ENCODE peak calls at places on chromosomes 3 and 15, in nine cellular contexts. P is nephron progenitor cell, D is tibial nerve, B is left ventricle myocardium inferior, X is astrocyte of the spinal cord, C is WTC11, H is brain microvascular endothelial cell, W is H9, F is prostate gland. J is an unnamed sample.

GRCh38 chr15:75346796-75347221 is at the start of gene NEIL1:
- DNase-seq in P (no peak), D (no peak), B (no peak), X (no peak), C (no peak), H (no peak), W (peak), F (no peak), J (no peak)

GRCh38 chr15:32873292-32874114 is 155.7 kb downstream of the GREM1 start:
- DNase-seq in P (no peak), D (no peak), B (no peak), X (no peak), C (no peak), H (no peak), W (no peak), F (no peak), J (no peak)

GRCh38 chr3:125002834-125003368 is 52.9 kb downstream of the HEG1 start:
- DNase-seq in P (no peak), D (no peak), B (no peak), X (no peak), C (no peak), H (no peak), W (no peak), F (no peak), J (no peak)

GRCh38 chr3:52529376-52530333 is 4.0 kb downstream of the NT5DC2 start:
- DNase-seq in P (no peak), D (no peak), B (peak), X (peak), C (no peak), H (no peak), W (no peak), F (no peak), J (no peak)

GRCh38 chr15:81411056-81411455 is 37.0 kb upstream of the TMC3 start:
- DNase-seq in P (no peak), D (no peak), B (no peak), X (no peak), C (peak), H (no peak), W (peak), F (no peak), J (no peak)

GRCh38 chr15:65183847-65184159 is 1.3 kb downstream of the CLPX start:
- DNase-seq in P (no peak), D (no peak), B (no peak), X (no peak), C (no peak), H (no peak), W (no peak), F (no peak), J (no peak)

GRCh38 chr15:101288905-101289513 is 6.0 kb downstream of the SNRPA1 start:
- DNase-seq in P (no peak), D (no peak), B (no peak), X (no peak), C (no peak), H (peak), W (no peak), F (no peak), J (peak)

GRCh38 chr3:114624047-114624445 is 330.2 kb downstream of the TIGIT start:
- DNase-seq in P (no peak), D (peak), B (peak), X (peak), C (no peak), H (peak), W (no peak), F (no peak), J (no peak)

GRCh38 chr15:76147906-76148553 is 88.2 kb downstream of the TMEM266 start:
- DNase-seq in P (peak), D (peak), B (no peak), X (peak), C (peak), H (no peak), W (peak), F (peak), J (no peak)

GRCh38 chr3:117788086-117788485 is 1078.5 kb downstream of the TUSC7 start:
- DNase-seq in P (no peak), D (no peak), B (no peak), X (peak), C (no peak), H (peak), W (no peak), F (no peak), J (peak)

GRCh38 chr3:11434017-11434526 is 161.9 kb downstream of the ATG7 start:
- DNase-seq in P (no peak), D (peak), B (peak), X (peak), C (no peak), H (peak), W (no peak), F (no peak), J (peak)

GRCh38 chr3:32501785-32502088 is 915 bp downstream of the CMTM6 start:
- DNase-seq in P (no peak), D (no peak), B (no peak), X (no peak), C (no peak), H (no peak), W (no peak), F (no peak), J (no peak)

GRCh38 chr15:86373147-86373546 is 293.5 kb downstream of the AGBL1 start:
- DNase-seq in P (no peak), D (no peak), B (no peak), X (no peak), C (no peak), H (no peak), W (no peak), F (peak), J (no peak)

GRCh38 chr15:39265261-39265660 is 315.6 kb upstream of the THBS1 start:
- DNase-seq in P (no peak), D (no peak), B (no peak), X (no peak), C (no peak), H (no peak), W (no peak), F (no peak), J (no peak)

GRCh38 chr3:197297020-197297419 is 1.4 kb downstream of the DLG1 start:
- DNase-seq in P (no peak), D (no peak), B (no peak), X (no peak), C (no peak), H (no peak), W (no peak), F (peak), J (no peak)

GRCh38 chr3:119084371-119085069 is 49.9 kb upstream of the IGSF11 start:
- DNase-seq in P (no peak), D (no peak), B (no peak), X (no peak), C (no peak), H (no peak), W (no peak), F (no peak), J (no peak)

GRCh38 chr15:51696566-51696965 is 15.3 kb downstream of the SCG3 start:
- DNase-seq in P (no peak), D (no peak), B (no peak), X (no peak), C (no peak), H (no peak), W (no peak), F (no peak), J (no peak)

GRCh38 chr15:28184166-28184565 is 85.1 kb upstream of the OCA2 start:
- DNase-seq in P (no peak), D (no peak), B (no peak), X (peak), C (no peak), H (no peak), W (no peak), F (no peak), J (no peak)

GRCh38 chr15:84992157-84992940 is 10.7 kb downstream of the PDE8A start:
- DNase-seq in P (no peak), D (no peak), B (no peak), X (peak), C (no peak), H (peak), W (no peak), F (no peak), J (peak)

DNA sequence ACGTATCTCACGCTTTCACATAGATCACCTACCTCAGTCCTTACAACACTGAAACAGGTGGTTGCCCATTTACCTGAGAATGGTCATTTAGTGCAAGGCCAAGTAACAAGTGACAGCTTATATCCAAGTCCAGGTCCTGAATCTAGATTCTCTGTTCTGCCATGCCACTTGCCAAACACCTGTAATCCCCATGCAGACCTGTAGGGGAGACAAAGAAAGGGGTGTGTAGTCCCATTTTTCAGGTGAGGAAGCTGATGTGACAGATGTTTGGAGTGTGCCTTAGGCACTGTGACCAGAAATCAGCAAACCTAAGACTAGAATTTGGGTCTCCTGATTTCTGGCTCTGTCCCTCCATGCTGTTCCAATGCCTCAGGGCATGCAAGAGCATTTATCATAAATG is 12.7 kb downstream of the ZNF35 start:
- DNase-seq in P (no peak), D (no peak), B (no peak), X (no peak), C (no peak), H (no peak), W (no peak), F (no peak), J (no peak)
- TF ChIP-seq CTCF in P (no peak), D (no peak), B (no peak), X (peak), C (peak), H (peak), W (peak), F (no peak), J (no peak)

GRCh38 chr3:160950954-160951353 is 154.2 kb downstream of the B3GALNT1 start:
- DNase-seq in P (no peak), D (no peak), B (no peak), X (no peak), C (no peak), H (no peak), W (no peak), F (no peak), J (no peak)

GRCh38 chr3:160953681-160954080 is 151.5 kb downstream of the B3GALNT1 start:
- DNase-seq in P (no peak), D (no peak), B (no peak), X (peak), C (no peak), H (no peak), W (no peak), F (no peak), J (no peak)

GRCh38 chr3:160951677-160952487 is 153.3 kb downstream of the B3GALNT1 start:
- DNase-seq in P (no peak), D (no peak), B (no peak), X (no peak), C (no peak), H (no peak), W (no peak), F (no peak), J (no peak)

GRCh38 chr3:160956785-160957184 is 148.4 kb downstream of the B3GALNT1 start:
- DNase-seq in P (no peak), D (no peak), B (no peak), X (peak), C (no peak), H (peak), W (no peak), F (no peak), J (no peak)
- TF ChIP-seq CTCF in P (no peak), D (no peak), B (peak), X (peak), C (no peak), H (peak), W (peak), F (no peak), J (peak)

GRCh38 chr15:73782339-73782979 is 29.3 kb upstream of the INSYN1 start:
- DNase-seq in P (no peak), D (no peak), B (no peak), X (no peak), C (no peak), H (no peak), W (no peak), F (no peak), J (no peak)

GRCh38 chr15:73786518-73786917 is 33.4 kb upstream of the INSYN1 start:
- DNase-seq in P (no peak), D (no peak), B (peak), X (no peak), C (peak), H (no peak), W (peak), F (no peak), J (no peak)

GRCh38 chr15:73777741-73778140 is 24.6 kb upstream of the INSYN1 start:
- DNase-seq in P (no peak), D (no peak), B (no peak), X (no peak), C (no peak), H (no peak), W (no peak), F (peak), J (no peak)

GRCh38 chr15:73784299-73784698 is 31.1 kb upstream of the INSYN1 start:
- DNase-seq in P (no peak), D (no peak), B (no peak), X (no peak), C (no peak), H (no peak), W (no peak), F (no peak), J (no peak)

GRCh38 chr15:73781038-73781925 is 28.1 kb upstream of the INSYN1 start:
- DNase-seq in P (no peak), D (no peak), B (no peak), X (no peak), C (no peak), H (peak), W (peak), F (no peak), J (no peak)
- TF ChIP-seq CTCF in P (no peak), D (no peak), B (peak), X (peak), C (peak), H (peak), W (peak), F (no peak), J (peak)

DNA sequence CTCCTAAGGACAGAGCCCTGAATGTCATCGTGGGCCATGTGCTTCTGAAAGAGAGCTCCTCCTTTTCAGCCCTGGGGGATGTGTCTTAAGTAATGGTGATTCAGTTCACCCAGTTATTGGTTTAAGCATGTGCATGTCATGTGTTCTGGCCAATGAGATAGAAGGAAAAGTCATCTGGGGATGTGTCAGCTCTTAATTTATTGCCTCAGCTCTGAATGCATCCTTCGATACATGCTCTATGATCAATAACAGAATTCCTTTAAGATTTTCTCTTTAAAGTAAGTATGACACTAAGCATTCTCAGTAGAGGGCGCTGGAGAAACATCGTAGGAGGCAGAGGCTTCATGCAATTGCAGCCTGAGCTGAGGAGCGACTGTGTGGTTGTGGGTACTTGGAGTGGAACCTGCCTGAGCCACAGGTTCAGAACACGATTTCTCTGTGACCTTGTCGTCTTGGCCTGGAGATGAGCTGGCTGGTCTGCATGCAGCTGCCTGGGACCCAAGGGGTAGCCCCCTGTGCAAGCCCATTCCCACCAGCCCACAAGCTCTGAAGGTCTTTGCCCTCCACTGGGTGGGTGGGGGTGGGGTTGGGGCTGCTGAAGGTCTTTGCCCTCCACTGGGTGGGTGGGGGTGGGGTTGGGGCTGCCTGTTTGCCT is 69.5 kb downstream of the C3orf38 start:
- DNase-seq in P (peak), D (no peak), B (no peak), X (peak), C (peak), H (peak), W (peak), F (no peak), J (peak)
- TF ChIP-seq CTCF in P (peak), D (peak), B (peak), X (peak), C (peak), H (peak), W (peak), F (no peak), J (peak)

DNA sequence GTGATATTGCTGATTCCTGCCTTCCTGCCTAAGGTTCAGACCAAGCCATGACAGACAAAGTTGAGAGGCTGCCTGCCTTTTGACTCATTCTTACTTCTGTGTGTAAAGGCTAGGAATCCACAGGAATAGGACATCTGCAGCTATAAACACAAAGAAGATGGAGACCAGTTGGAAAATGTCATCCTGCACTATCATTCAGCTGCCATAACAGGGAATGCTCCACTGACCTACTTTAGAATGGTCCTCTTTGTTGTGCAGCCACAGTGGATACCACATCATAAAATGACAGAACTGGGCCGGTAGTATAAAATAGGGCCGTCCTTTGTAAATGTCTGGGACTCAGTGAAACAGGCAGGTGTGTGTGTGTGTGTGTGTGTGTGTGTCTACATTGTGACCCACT is 75.1 kb downstream of the STAC start:
- DNase-seq in P (no peak), D (no peak), B (no peak), X (no peak), C (no peak), H (no peak), W (no peak), F (no peak), J (no peak)
- TF ChIP-seq CTCF in P (no peak), D (no peak), B (no peak), X (no peak), C (no peak), H (no peak), W (no peak), F (no peak), J (no peak)

GRCh38 chr3:42670051-42670576 is 15.2 kb upstream of the KLHL40 start:
- DNase-seq in P (no peak), D (no peak), B (no peak), X (no peak), C (no peak), H (no peak), W (no peak), F (no peak), J (no peak)
- TF ChIP-seq CTCF in P (no peak), D (no peak), B (no peak), X (no peak), C (no peak), H (no peak), W (no peak), F (no peak), J (no peak)

GRCh38 chr3:195189821-195190220 is 81.1 kb downstream of the XXYLT1 start:
- DNase-seq in P (no peak), D (no peak), B (no peak), X (no peak), C (no peak), H (no peak), W (no peak), F (no peak), J (no peak)
- TF ChIP-seq CTCF in P (no peak), D (no peak), B (no peak), X (no peak), C (no peak), H (no peak), W (no peak), F (no peak), J (no peak)

DNA sequence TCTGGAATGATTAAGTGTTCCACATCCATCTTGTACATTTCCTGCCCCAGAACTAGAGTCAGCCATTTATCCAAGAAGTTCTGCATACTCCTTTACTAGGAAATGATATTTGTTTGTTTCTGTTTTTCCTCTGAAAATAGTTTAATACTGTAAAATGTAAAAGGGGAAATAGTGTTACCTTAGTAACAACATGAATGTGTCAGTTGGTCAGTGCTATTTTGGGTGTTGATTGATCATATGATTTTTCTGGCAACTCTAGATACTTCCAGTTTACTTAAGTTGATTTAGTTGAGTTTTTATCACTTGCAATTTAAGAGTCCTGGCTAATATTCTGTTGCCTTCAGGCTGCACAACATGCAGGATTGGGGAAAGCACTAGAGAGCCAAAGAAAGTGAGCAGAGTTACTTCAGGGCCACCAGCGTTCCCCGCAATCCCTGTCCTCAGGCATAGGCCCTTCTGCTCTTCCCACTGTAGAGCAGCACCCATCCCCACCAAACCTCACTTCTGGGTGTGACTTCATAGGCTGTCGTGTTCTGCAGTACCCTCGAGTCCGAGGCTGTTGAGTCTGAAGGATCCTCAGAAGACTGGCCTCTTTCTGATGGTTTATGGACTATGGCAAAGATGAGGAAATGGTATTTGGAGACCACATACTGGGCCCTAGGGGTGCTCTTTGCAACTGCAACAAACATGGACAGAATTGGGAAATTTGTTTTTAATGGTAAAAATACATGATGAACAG is 69.0 kb downstream of the CHD2 start:
- DNase-seq in P (no peak), D (no peak), B (no peak), X (no peak), C (no peak), H (no peak), W (no peak), F (no peak), J (no peak)
- TF ChIP-seq CTCF in P (no peak), D (no peak), B (peak), X (no peak), C (no peak), H (peak), W (peak), F (no peak), J (peak)